ENCODE peak calls at places on chromosomes 7 and 10, in eight cellular contexts. D is D341Med; A is activated T-helper 1 cell treated with anti-CD3 and anti-CD28 coated beads, Interleukin-2, amount 50 U/mL, for 16 hours; K is SK-N-DZ; J is stimulated activated CD4-positive, alpha-beta T cell treated with anti-CD3 and anti-CD28 coated beads, Interleukin-15, amount 100 ng/mL, for 1 hour; I is T1000; E is heart right ventricle; Y is OCI-M1. L is an unnamed sample.

GRCh38 chr7:44565097-44565794 is 8.5 kb downstream of the DDX56 start:
- DNase-seq in D (peak; percentile 88), K (peak; percentile 53), I (peak; percentile 32), A (peak; percentile 42), E (peak; percentile 72), J (peak; percentile 53), Y (peak; percentile 59), L (no peak)

GRCh38 chr7:123624527-123625183 is 23.0 kb downstream of the ASB15 start:
- DNase-seq in K (no peak), E (peak; percentile 39), J (peak; percentile 42), D (no peak), A (peak; percentile 32), Y (peak; percentile 77), I (no peak), L (no peak)

GRCh38 chr10:129107525-129107924 is 359.5 kb upstream of the MGMT start:
- DNase-seq in A (no peak), E (no peak), D (no peak), I (no peak), J (no peak), K (no peak), Y (no peak), L (no peak)

GRCh38 chr7:39480901-39481300 is 85.3 kb upstream of the YAE1 start:
- DNase-seq in D (no peak), J (no peak), I (no peak), E (no peak), Y (no peak), A (no peak), K (no peak), L (no peak)

GRCh38 chr10:33832124-33832787 is 497.8 kb upstream of the NRP1 start:
- DNase-seq in Y (no peak), E (no peak), I (no peak), D (no peak), A (no peak), K (peak; percentile 93), J (no peak), L (no peak)

GRCh38 chr10:89556590-89556989 is 21.2 kb upstream of the SLC16A12 start:
- DNase-seq in K (no peak), E (no peak), J (no peak), A (no peak), Y (no peak), I (no peak), D (no peak), L (no peak)

GRCh38 chr10:43177588-43177987 is 39.3 kb downstream of the CSGALNACT2 start:
- DNase-seq in Y (no peak), E (no peak), I (no peak), D (no peak), K (no peak), A (no peak), J (no peak), L (no peak)

GRCh38 chr10:118993214-118993613 is 36.3 kb upstream of the NANOS1 start:
- DNase-seq in E (no peak), A (no peak), D (no peak), K (no peak), J (no peak), I (no peak), Y (no peak), L (no peak)

GRCh38 chr7:18509491-18509890 is 13.9 kb downstream of the HDAC9 start:
- DNase-seq in A (no peak), K (no peak), E (no peak), D (no peak), Y (no peak), J (no peak), I (no peak), L (no peak)

GRCh38 chr7:144384555-144385245 is 18.8 kb downstream of the NOBOX start:
- DNase-seq in A (no peak), J (peak; percentile 10), I (no peak), D (no peak), Y (no peak), E (no peak), K (no peak), L (no peak)

GRCh38 chr10:102935510-102935909 is 17.4 kb downstream of the CNNM2 start:
- DNase-seq in Y (no peak), E (no peak), D (no peak), I (no peak), A (no peak), K (no peak), J (no peak), L (no peak)

GRCh38 chr7:16934947-16935742 is 53.4 kb upstream of the AGR3 start:
- DNase-seq in J (no peak), A (no peak), I (no peak), Y (no peak), E (no peak), K (no peak), D (no peak), L (no peak)

L was measured in SK-N-MC.